ENCODE peak calls at places on chromosomes 6 and 20, in eight cellular contexts. One of them, this sample, is unnamed.

GRCh38 chr20:62735331-62735821 is 26.7 kb downstream of the NTSR1 start:
- DNase-seq in fibroblast of the aortic adventitia: no peak
- DNase-seq in mucosa of descending colon: peak; percentile 19
- DNase-seq in choroid plexus epithelial cell: no peak
- DNase-seq in RWPE1: peak; percentile 47
- DNase-seq in IMR-90: no peak
- DNase-seq in heart right ventricle: no peak
- DNase-seq in HFF-Myc: no peak
- DNase-seq in this sample: no peak

GRCh38 chr6:119172813-119173212 is 94.3 kb upstream of the FAM184A start:
- DNase-seq in fibroblast of the aortic adventitia: no peak
- DNase-seq in mucosa of descending colon: no peak
- DNase-seq in choroid plexus epithelial cell: peak; percentile 59
- DNase-seq in RWPE1: peak; percentile 29
- DNase-seq in IMR-90: peak; percentile 13
- DNase-seq in heart right ventricle: no peak
- DNase-seq in HFF-Myc: peak; percentile 73
- DNase-seq in this sample: no peak

GRCh38 chr20:11810316-11811130 is 107.2 kb upstream of the BTBD3 start:
- DNase-seq in fibroblast of the aortic adventitia: peak; percentile 60
- DNase-seq in mucosa of descending colon: no peak
- DNase-seq in choroid plexus epithelial cell: peak; percentile 43
- DNase-seq in RWPE1: peak; percentile 48
- DNase-seq in IMR-90: peak; percentile 91
- DNase-seq in heart right ventricle: no peak
- DNase-seq in HFF-Myc: no peak
- DNase-seq in this sample: no peak

GRCh38 chr6:32974541-32975308 is 6.3 kb downstream of the BRD2 start:
- DNase-seq in fibroblast of the aortic adventitia: no peak
- DNase-seq in mucosa of descending colon: no peak
- DNase-seq in choroid plexus epithelial cell: no peak
- DNase-seq in RWPE1: no peak
- DNase-seq in IMR-90: no peak
- DNase-seq in heart right ventricle: no peak
- DNase-seq in HFF-Myc: no peak
- DNase-seq in this sample: no peak

GRCh38 chr6:39568896-39569295 is 156.3 kb downstream of the KIF6 start:
- DNase-seq in fibroblast of the aortic adventitia: peak; percentile 4
- DNase-seq in mucosa of descending colon: no peak
- DNase-seq in choroid plexus epithelial cell: peak; percentile 84
- DNase-seq in RWPE1: no peak
- DNase-seq in IMR-90: peak; percentile 33
- DNase-seq in heart right ventricle: no peak
- DNase-seq in HFF-Myc: peak; percentile 42
- DNase-seq in this sample: no peak

GRCh38 chr6:38495511-38495910 is 144.2 kb downstream of the BTBD9 start:
- DNase-seq in fibroblast of the aortic adventitia: no peak
- DNase-seq in mucosa of descending colon: no peak
- DNase-seq in choroid plexus epithelial cell: no peak
- DNase-seq in RWPE1: no peak
- DNase-seq in IMR-90: no peak
- DNase-seq in heart right ventricle: no peak
- DNase-seq in HFF-Myc: no peak
- DNase-seq in this sample: no peak

GRCh38 chr6:149964243-149965190 is 774 bp downstream of the ULBP1 start:
- DNase-seq in fibroblast of the aortic adventitia: peak; percentile 30
- DNase-seq in mucosa of descending colon: peak; percentile 27
- DNase-seq in choroid plexus epithelial cell: peak; percentile 24
- DNase-seq in RWPE1: peak; percentile 34
- DNase-seq in IMR-90: peak; percentile 16
- DNase-seq in heart right ventricle: no peak
- DNase-seq in HFF-Myc: no peak
- DNase-seq in this sample: no peak

GRCh38 chr20:4401601-4402000 is 320.1 kb upstream of the PRND start:
- DNase-seq in fibroblast of the aortic adventitia: peak; percentile 55
- DNase-seq in mucosa of descending colon: no peak
- DNase-seq in choroid plexus epithelial cell: no peak
- DNase-seq in RWPE1: no peak
- DNase-seq in IMR-90: peak; percentile 68
- DNase-seq in heart right ventricle: no peak
- DNase-seq in HFF-Myc: no peak
- DNase-seq in this sample: no peak

GRCh38 chr6:43491750-43492661 is 14.6 kb downstream of the TJAP1 start:
- DNase-seq in fibroblast of the aortic adventitia: peak; percentile 73
- DNase-seq in mucosa of descending colon: peak; percentile 73
- DNase-seq in choroid plexus epithelial cell: peak; percentile 77
- DNase-seq in RWPE1: peak; percentile 80
- DNase-seq in IMR-90: peak; percentile 77
- DNase-seq in heart right ventricle: peak; percentile 85
- DNase-seq in HFF-Myc: no peak
- DNase-seq in this sample: no peak

GRCh38 chr6:118893095-118893881 is 664 bp upstream of the ASF1A start:
- DNase-seq in fibroblast of the aortic adventitia: peak; percentile 78
- DNase-seq in mucosa of descending colon: peak; percentile 34
- DNase-seq in choroid plexus epithelial cell: peak; percentile 78
- DNase-seq in RWPE1: peak; percentile 8
- DNase-seq in IMR-90: peak; percentile 67
- DNase-seq in heart right ventricle: peak; percentile 23
- DNase-seq in HFF-Myc: no peak
- DNase-seq in this sample: no peak

GRCh38 chr6:44608175-44608574 is 220.7 kb downstream of the CDC5L start:
- DNase-seq in fibroblast of the aortic adventitia: no peak
- DNase-seq in mucosa of descending colon: no peak
- DNase-seq in choroid plexus epithelial cell: no peak
- DNase-seq in RWPE1: no peak
- DNase-seq in IMR-90: no peak
- DNase-seq in heart right ventricle: no peak
- DNase-seq in HFF-Myc: no peak
- DNase-seq in this sample: no peak

GRCh38 chr6:35392111-35392702 is 49.8 kb downstream of the PPARD start:
- DNase-seq in fibroblast of the aortic adventitia: no peak
- DNase-seq in mucosa of descending colon: peak; percentile 92
- DNase-seq in choroid plexus epithelial cell: no peak
- DNase-seq in RWPE1: peak; percentile 90
- DNase-seq in IMR-90: no peak
- DNase-seq in heart right ventricle: no peak
- DNase-seq in HFF-Myc: no peak
- DNase-seq in this sample: no peak
- TF ChIP-seq CTCF in fibroblast of the aortic adventitia: no peak
- TF ChIP-seq CTCF in mucosa of descending colon: no peak
- TF ChIP-seq CTCF in choroid plexus epithelial cell: no peak
- TF ChIP-seq CTCF in RWPE1: no peak
- TF ChIP-seq CTCF in IMR-90: no peak
- TF ChIP-seq CTCF in heart right ventricle: no peak
- TF ChIP-seq CTCF in HFF-Myc: no peak
- TF ChIP-seq CTCF in this sample: no peak

GRCh38 chr6:122869437-122870024 is 80.5 kb downstream of the SMPDL3A start:
- DNase-seq in fibroblast of the aortic adventitia: peak; percentile 63
- DNase-seq in mucosa of descending colon: no peak
- DNase-seq in choroid plexus epithelial cell: peak; percentile 87
- DNase-seq in RWPE1: peak; percentile 54
- DNase-seq in IMR-90: peak; percentile 47
- DNase-seq in heart right ventricle: peak; percentile 9
- DNase-seq in HFF-Myc: peak; percentile 14
- DNase-seq in this sample: no peak
- TF ChIP-seq CTCF in fibroblast of the aortic adventitia: peak; percentile 70
- TF ChIP-seq CTCF in mucosa of descending colon: peak; percentile 18
- TF ChIP-seq CTCF in choroid plexus epithelial cell: peak; percentile 95
- TF ChIP-seq CTCF in RWPE1: peak; percentile 53
- TF ChIP-seq CTCF in IMR-90: peak; percentile 55
- TF ChIP-seq CTCF in heart right ventricle: peak; percentile 56
- TF ChIP-seq CTCF in HFF-Myc: peak; percentile 53
- TF ChIP-seq CTCF in this sample: peak; percentile 61

GRCh38 chr6:13120483-13121482 is 207.6 kb downstream of the TBC1D7 start:
- DNase-seq in fibroblast of the aortic adventitia: no peak
- DNase-seq in mucosa of descending colon: no peak
- DNase-seq in choroid plexus epithelial cell: no peak
- DNase-seq in RWPE1: no peak
- DNase-seq in IMR-90: no peak
- DNase-seq in heart right ventricle: peak; percentile 64
- DNase-seq in HFF-Myc: no peak
- DNase-seq in this sample: no peak
- TF ChIP-seq CTCF in fibroblast of the aortic adventitia: no peak
- TF ChIP-seq CTCF in mucosa of descending colon: no peak
- TF ChIP-seq CTCF in choroid plexus epithelial cell: no peak
- TF ChIP-seq CTCF in RWPE1: no peak
- TF ChIP-seq CTCF in IMR-90: no peak
- TF ChIP-seq CTCF in heart right ventricle: peak; percentile 42
- TF ChIP-seq CTCF in HFF-Myc: peak; percentile 11
- TF ChIP-seq CTCF in this sample: no peak

GRCh38 chr6:53103993-53104675 is 38.9 kb downstream of the FBXO9 start:
- DNase-seq in fibroblast of the aortic adventitia: peak; percentile 8
- DNase-seq in mucosa of descending colon: no peak
- DNase-seq in choroid plexus epithelial cell: peak; percentile 13
- DNase-seq in RWPE1: no peak
- DNase-seq in IMR-90: no peak
- DNase-seq in heart right ventricle: no peak
- DNase-seq in HFF-Myc: no peak
- DNase-seq in this sample: no peak
- TF ChIP-seq CTCF in fibroblast of the aortic adventitia: no peak
- TF ChIP-seq CTCF in mucosa of descending colon: no peak
- TF ChIP-seq CTCF in choroid plexus epithelial cell: no peak
- TF ChIP-seq CTCF in RWPE1: no peak
- TF ChIP-seq CTCF in IMR-90: no peak
- TF ChIP-seq CTCF in heart right ventricle: no peak
- TF ChIP-seq CTCF in HFF-Myc: no peak
- TF ChIP-seq CTCF in this sample: peak; percentile 42

DNA sequence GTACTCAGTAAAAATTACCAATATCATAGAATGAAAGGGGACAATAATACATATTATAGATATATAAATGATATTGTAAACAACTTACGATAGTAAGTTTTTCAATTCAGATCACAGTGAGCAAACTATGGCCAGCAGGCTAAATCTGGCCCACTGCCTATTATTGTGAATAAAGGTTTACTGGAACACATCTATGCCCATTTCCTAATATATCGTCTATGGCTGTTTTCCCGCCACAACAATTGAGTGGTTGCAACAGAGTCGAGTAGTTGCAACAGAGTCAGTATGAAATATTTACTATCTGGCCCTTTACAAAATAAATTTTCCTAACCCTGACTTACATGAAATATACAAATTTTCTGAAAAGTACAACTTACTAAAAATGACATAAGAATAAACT is 297.3 kb upstream of the KCNQ5 start:
- DNase-seq in fibroblast of the aortic adventitia: no peak
- DNase-seq in mucosa of descending colon: no peak
- DNase-seq in choroid plexus epithelial cell: no peak
- DNase-seq in RWPE1: no peak
- DNase-seq in IMR-90: no peak
- DNase-seq in heart right ventricle: no peak
- DNase-seq in HFF-Myc: no peak
- DNase-seq in this sample: no peak
- TF ChIP-seq CTCF in fibroblast of the aortic adventitia: no peak
- TF ChIP-seq CTCF in mucosa of descending colon: no peak
- TF ChIP-seq CTCF in choroid plexus epithelial cell: no peak
- TF ChIP-seq CTCF in RWPE1: no peak
- TF ChIP-seq CTCF in IMR-90: no peak
- TF ChIP-seq CTCF in heart right ventricle: no peak
- TF ChIP-seq CTCF in HFF-Myc: no peak
- TF ChIP-seq CTCF in this sample: no peak

This sample was measured in osteocyte.